ENCODE peak calls at places on chromosomes 4 and X, in ten cellular contexts. Z is endothelial cell; A is KBM-7; D is left cardiac atrium; R is lower leg skin; T is lung microvascular endothelial cell; I is stimulated activated CD8-positive, alpha-beta memory T cell treated with anti-CD3 and anti-CD28 coated beads, Interleukin-4, amount 100 ng/mL, for 24 hours; O is SIG-M5; V is DMS79; B is NCI-H69. E is an unnamed sample.

GRCh38 chrX:37371578-37371981 is 22.4 kb downstream of the PRRG1 start:
- DNase-seq in O (no peak), A (no peak), B (no peak), D (no peak), R (no peak), T (no peak), Z (no peak), V (no peak), I (no peak), E (no peak)

GRCh38 chrX:141405878-141406492 is 163.7 kb upstream of the SPANXC start:
- DNase-seq in Z (no peak), I (no peak), R (no peak), O (no peak), V (no peak), B (no peak), T (peak; percentile 71), A (no peak), D (no peak), E (peak; percentile 33)

GRCh38 chr4:80710748-80711451 is 319.6 kb upstream of the BMP3 start:
- DNase-seq in O (no peak), A (no peak), V (no peak), R (no peak), D (no peak), Z (no peak), B (no peak), T (no peak), I (no peak), E (no peak)

GRCh38 chrX:55783723-55784122 is 66.2 kb downstream of the RRAGB start:
- DNase-seq in T (peak; percentile 29), R (no peak), Z (no peak), B (no peak), V (no peak), O (no peak), A (no peak), D (no peak), I (no peak), E (no peak)

GRCh38 chr4:41572414-41572986 is 34.5 kb downstream of the LIMCH1 start:
- DNase-seq in A (no peak), Z (no peak), D (no peak), V (no peak), R (no peak), B (no peak), I (no peak), O (no peak), T (no peak), E (no peak)

GRCh38 chr4:8399298-8399697 is 41.2 kb downstream of the ACOX3 start:
- DNase-seq in A (no peak), T (no peak), R (no peak), I (no peak), B (no peak), O (no peak), D (no peak), V (no peak), Z (no peak), E (no peak)

GRCh38 chr4:165433529-165433928 is 54.7 kb downstream of the CPE start:
- DNase-seq in Z (no peak), A (no peak), T (no peak), O (no peak), R (no peak), V (no peak), D (no peak), I (no peak), B (peak; percentile 15), E (no peak)

GRCh38 chr4:108619372-108620100 is 840 bp upstream of the RPL34 start:
- DNase-seq in V (no peak), B (no peak), O (no peak), T (no peak), Z (no peak), I (no peak), A (no peak), D (no peak), R (no peak), E (no peak)

GRCh38 chrX:130916636-130917422 is 13.8 kb upstream of the ENOX2 start:
- DNase-seq in A (peak; percentile 74), I (peak; percentile 15), V (peak; percentile 0), R (no peak), D (peak; percentile 36), Z (peak; percentile 45), O (no peak), T (peak; percentile 57), B (peak; percentile 38), E (peak; percentile 57)

GRCh38 chr4:109574443-109574850 is 14.4 kb downstream of the MCUB start:
- DNase-seq in A (peak; percentile 54), T (peak; percentile 69), Z (no peak), O (no peak), I (no peak), D (peak; percentile 38), B (peak; percentile 69), V (no peak), R (no peak), E (peak; percentile 20)

GRCh38 chrX:29024813-29025342 is 437.6 kb downstream of the IL1RAPL1 start:
- DNase-seq in V (no peak), T (no peak), R (no peak), Z (no peak), D (no peak), A (peak; percentile 5), I (no peak), O (no peak), B (no peak), E (no peak)

GRCh38 chr4:142840516-142841123 is 5.5 kb downstream of the INPP4B start:
- DNase-seq in I (no peak), R (no peak), O (no peak), T (peak; percentile 58), Z (no peak), V (no peak), D (no peak), A (peak; percentile 41), B (peak; percentile 22), E (peak; percentile 20)

GRCh38 chrX:112731793-112732192 is 52.1 kb upstream of the LHFPL1 start:
- DNase-seq in T (no peak), R (no peak), A (no peak), B (peak; percentile 17), D (no peak), Z (no peak), O (no peak), V (no peak), I (no peak), E (peak; percentile 2)

GRCh38 chrX:23478561-23478960 is 143.9 kb downstream of the PTCHD1 start:
- DNase-seq in T (no peak), Z (no peak), R (no peak), D (no peak), I (no peak), B (no peak), V (no peak), O (no peak), A (no peak), E (peak; percentile 7)

GRCh38 chrX:39633293-39633692 is 464.5 kb downstream of the BCOR start:
- DNase-seq in D (no peak), B (peak; percentile 4), Z (no peak), T (no peak), I (no peak), O (no peak), R (no peak), A (peak; percentile 87), V (no peak), E (no peak)

GRCh38 chr4:6917445-6918241 is 8.0 kb downstream of the TBC1D14 start:
- DNase-seq in D (peak; percentile 75), V (peak; percentile 70), O (no peak), R (peak; percentile 76), B (peak; percentile 96), A (peak; percentile 94), I (no peak), Z (peak; percentile 36), T (peak; percentile 51), E (no peak)

GRCh38 chr4:67452100-67452887 is 93.0 kb downstream of the CENPC start:
- DNase-seq in B (no peak), I (no peak), V (no peak), R (no peak), T (no peak), A (no peak), D (no peak), Z (no peak), O (no peak), E (no peak)

GRCh38 chrX:11073411-11073810 is 37.7 kb upstream of the HCCS start:
- DNase-seq in R (no peak), D (no peak), O (no peak), Z (no peak), T (no peak), I (no peak), B (no peak), A (no peak), V (no peak), E (no peak)

GRCh38 chr4:15729910-15730533 is 27.2 kb downstream of the BST1 start:
- DNase-seq in A (peak; percentile 53), D (no peak), T (peak; percentile 57), V (no peak), Z (no peak), I (no peak), O (no peak), B (peak; percentile 37), R (no peak), E (peak; percentile 46)

GRCh38 chrX:77922768-77923167 is 12.3 kb downstream of the ATP7A start:
- DNase-seq in A (no peak), T (no peak), V (no peak), D (no peak), I (no peak), R (no peak), Z (no peak), B (no peak), O (no peak), E (no peak)

GRCh38 chr4:54643958-54644357 is 13.8 kb upstream of the KIT start:
- DNase-seq in A (no peak), O (no peak), D (no peak), B (no peak), T (no peak), I (no peak), V (no peak), R (no peak), Z (no peak), E (no peak)

GRCh38 chr4:67483868-67484602 is 61.3 kb downstream of the CENPC start:
- DNase-seq in A (no peak), B (no peak), T (peak; percentile 23), D (no peak), Z (no peak), V (no peak), I (no peak), R (no peak), O (no peak), E (peak; percentile 90)

GRCh38 chrX:18290200-18290599 is 64.3 kb downstream of the SCML2 start:
- DNase-seq in V (no peak), Z (no peak), O (no peak), R (no peak), B (peak; percentile 5), I (no peak), D (no peak), A (no peak), T (no peak), E (no peak)

GRCh38 chrX:103101280-103102042 is 8.5 kb upstream of the NXF3 start:
- DNase-seq in D (peak; percentile 33), Z (no peak), I (no peak), B (no peak), O (no peak), R (no peak), T (no peak), V (peak; percentile 39), A (peak; percentile 22), E (no peak)

GRCh38 chr4:165301833-165302232 is 25.6 kb upstream of the MSMO1 start:
- DNase-seq in D (no peak), Z (no peak), I (no peak), A (no peak), O (no peak), B (peak; percentile 25), T (peak; percentile 46), V (no peak), R (no peak), E (no peak)

GRCh38 chrX:149909324-149910177 is 19.8 kb upstream of the HSFX4 start:
- DNase-seq in R (no peak), B (no peak), O (no peak), I (no peak), T (no peak), Z (no peak), A (no peak), D (no peak), V (no peak), E (no peak)

GRCh38 chr4:81811562-81812293 is 340.0 kb upstream of the RASGEF1B start:
- DNase-seq in I (no peak), R (no peak), V (no peak), O (no peak), A (no peak), Z (no peak), T (no peak), B (peak; percentile 83), D (no peak), E (no peak)

GRCh38 chrX:129876734-129877395 is 29.1 kb upstream of the UTP14A start:
- DNase-seq in B (peak; percentile 1), D (no peak), V (peak; percentile 48), I (no peak), A (no peak), Z (no peak), T (peak; percentile 67), O (no peak), R (no peak), E (no peak)

E was measured in NCI-H460.